ENCODE peak calls at places on chromosomes 5 and 9, in seven cellular contexts. R, Y, O, U, S, I and K are unnamed samples. For H3K4me1 and H3K9me3, the result is how much of the 10 kb centered on the place peaks cover.

GRCh38 chr5:180815241-180816031 is 12.8 kb upstream of the MGAT1 start:
- DNase-seq in R (no peak), Y (no peak), O (no peak), U (no peak), S (no peak), I (no peak), K (no peak)

GRCh38 chr5:174059247-174059646 is 13.7 kb downstream of the NSG2 start:
- DNase-seq in R (no peak), Y (no peak), O (no peak), U (no peak), S (no peak), I (no peak), K (no peak)

GRCh38 chr5:142881076-142881466 is 110.9 kb downstream of the ARHGAP26 start:
- DNase-seq in R (peak), Y (no peak), O (peak), U (no peak), S (no peak), I (peak), K (no peak)

GRCh38 chr9:130996205-130996604 is 12.8 kb upstream of the LAMC3 start:
- DNase-seq in R (no peak), Y (no peak), O (no peak), U (no peak), S (no peak), I (no peak), K (no peak)

GRCh38 chr5:81216152-81216551 is 17.0 kb upstream of the CKMT2 start:
- DNase-seq in R (no peak), Y (no peak), O (no peak), U (no peak), S (no peak), I (no peak), K (no peak)

GRCh38 chr9:351916-352315 is 137.3 kb downstream of the DOCK8 start:
- DNase-seq in R (no peak), Y (no peak), O (no peak), U (no peak), S (no peak), I (no peak), K (no peak)

GRCh38 chr9:131397100-131397790 is 3.4 kb downstream of the PRRC2B start:
- DNase-seq in R (no peak), Y (peak), O (no peak), U (no peak), S (peak), I (no peak), K (no peak)

GRCh38 chr5:40916213-40916612 is 6.9 kb downstream of the C7 start:
- DNase-seq in R (no peak), Y (no peak), O (no peak), U (no peak), S (no peak), I (no peak), K (no peak)

GRCh38 chr5:50299896-50300295 is 141.2 kb downstream of the EMB start:
- DNase-seq in R (no peak), Y (no peak), O (no peak), U (no peak), S (no peak), I (no peak), K (no peak)

GRCh38 chr9:4691794-4692193 is 12.4 kb downstream of the CDC37L1 start:
- DNase-seq in R (no peak), Y (no peak), O (no peak), U (no peak), S (no peak), I (no peak), K (no peak)

GRCh38 chr5:112921031-112921832 is 795 bp downstream of the REEP5 start:
- DNase-seq in R (peak), Y (peak), O (peak), U (no peak), S (peak), I (peak), K (peak)

GRCh38 chr9:133888779-133889491 is 103.2 kb downstream of the VAV2 start:
- DNase-seq in R (no peak), Y (no peak), O (no peak), U (no peak), S (no peak), I (no peak), K (no peak)

GRCh38 chr5:181084631-181085195 is 44.6 kb downstream of the BTNL9 start:
- DNase-seq in R (no peak), Y (no peak), O (no peak), U (no peak), S (no peak), I (no peak), K (no peak)

GRCh38 chr9:93464876-93465275 is 11.5 kb upstream of the FAM120AOS start:
- DNase-seq in R (no peak), Y (no peak), O (no peak), U (no peak), S (no peak), I (no peak), K (no peak)

GRCh38 chr9:107438211-107439030 is 51.1 kb downstream of the KLF4 start:
- DNase-seq in R (no peak), Y (no peak), O (no peak), U (no peak), S (no peak), I (no peak), K (no peak)

GRCh38 chr5:159456722-159457462 is 126.6 kb upstream of the IL12B start:
- DNase-seq in R (no peak), Y (no peak), O (no peak), U (no peak), S (no peak), I (no peak), K (no peak)

GRCh38 chr9:129473523-129474244 is 147.2 kb downstream of the C9orf50 start:
- DNase-seq in R (peak), Y (no peak), O (no peak), U (no peak), S (no peak), I (no peak), K (no peak)

GRCh38 chr9:447230-448025 is 232.8 kb downstream of the DOCK8 start:
- DNase-seq in R (no peak), Y (no peak), O (no peak), U (no peak), S (peak), I (no peak), K (peak)

GRCh38 chr9:137056739-137057407 is 3.0 kb upstream of the ENTPD2 start:
- DNase-seq in R (no peak), Y (no peak), O (no peak), U (no peak), S (peak), I (no peak), K (no peak)

GRCh38 chr9:70285246-70285645 is 26.5 kb downstream of the SMC5 start:
- DNase-seq in R (no peak), Y (no peak), O (no peak), U (no peak), S (no peak), I (no peak), K (no peak)

GRCh38 chr5:133746834-133747233 is 134.5 kb upstream of the FSTL4 start:
- DNase-seq in R (no peak), Y (no peak), O (no peak), U (no peak), S (no peak), I (no peak), K (no peak)

GRCh38 chr9:85224729-85225128 is 517.0 kb downstream of the AGTPBP1 start:
- DNase-seq in R (no peak), Y (no peak), O (no peak), U (no peak), S (no peak), I (no peak), K (no peak)

GRCh38 chr5:171986772-171987171 is 19.7 kb downstream of the FBXW11 start:
- DNase-seq in R (no peak), Y (no peak), O (no peak), U (no peak), S (no peak), I (no peak), K (no peak)

GRCh38 chr5:34639852-34640626 is 16.1 kb upstream of the RAI14 start:
- DNase-seq in R (no peak), Y (no peak), O (no peak), U (no peak), S (no peak), I (no peak), K (no peak)

GRCh38 chr5:175457466-175457865 is 13.5 kb upstream of the DRD1 start:
- DNase-seq in R (no peak), Y (no peak), O (no peak), U (no peak), S (no peak), I (no peak), K (no peak)

GRCh38 chr9:113488071-113488470 is 24.5 kb downstream of the RGS3 start:
- DNase-seq in R (no peak), Y (no peak), O (no peak), U (no peak), S (no peak), I (peak), K (no peak)

GRCh38 chr5:96037128-96037527 is 75.5 kb upstream of the ELL2 start:
- DNase-seq in R (no peak), Y (no peak), O (no peak), U (no peak), S (no peak), I (no peak), K (no peak)

GRCh38 chr5:139222346-139222745 is 24.2 kb upstream of the SIL1 start:
- DNase-seq in R (no peak), Y (no peak), O (no peak), U (no peak), S (no peak), I (no peak), K (no peak)

GRCh38 chr5:96691503-96692303 is 29.5 kb downstream of the CAST start:
- DNase-seq in R (no peak), Y (peak), O (no peak), U (no peak), S (no peak), I (peak), K (no peak)

GRCh38 chr5:93070938-93071337 is 510.1 kb downstream of the NR2F1-AS1 start:
- DNase-seq in R (no peak), Y (no peak), O (no peak), U (no peak), S (no peak), I (no peak), K (no peak)

GRCh38 chr5:8773091-8773615 is 772.7 kb downstream of the SEMA5A start:
- DNase-seq in R (no peak), Y (no peak), O (no peak), U (no peak), S (no peak), I (no peak), K (no peak)

GRCh38 chr5:179237770-179238627 is 107.3 kb downstream of the ADAMTS2 start:
- DNase-seq in R (no peak), Y (peak), O (no peak), U (peak), S (no peak), I (peak), K (no peak)

GRCh38 chr5:180688326-180689070 is 39.1 kb upstream of the FLT4 start:
- DNase-seq in R (no peak), Y (no peak), O (no peak), U (no peak), S (no peak), I (no peak), K (no peak)

GRCh38 chr5:72555871-72556270 is 48.7 kb upstream of the ZNF366 start:
- DNase-seq in R (no peak), Y (no peak), O (no peak), U (no peak), S (no peak), I (no peak), K (no peak)

GRCh38 chr5:147382776-147383175 is 127.1 kb downstream of the DPYSL3 start:
- DNase-seq in R (no peak), Y (no peak), O (no peak), U (no peak), S (no peak), I (no peak), K (no peak)

GRCh38 chr5:71734141-71734540 is 15.1 kb downstream of the CARTPT start:
- DNase-seq in R (no peak), Y (no peak), O (no peak), U (no peak), S (no peak), I (no peak), K (no peak)

GRCh38 chr9:91640428-91640827 is 216.8 kb upstream of the NFIL3 start:
- DNase-seq in R (no peak), Y (no peak), O (no peak), U (no peak), S (no peak), I (no peak), K (no peak)

GRCh38 chr9:116549061-116549664 is 137.9 kb upstream of the TRIM32 start:
- DNase-seq in R (peak), Y (peak), O (no peak), U (no peak), S (peak), I (peak), K (no peak)

GRCh38 chr9:19976226-19976625 is 187.4 kb upstream of the SLC24A2 start:
- DNase-seq in R (no peak), Y (no peak), O (no peak), U (no peak), S (no peak), I (no peak), K (no peak)

GRCh38 chr5:14054965-14055963 is 87.9 kb upstream of the TRIO start:
- DNase-seq in R (no peak), Y (no peak), O (no peak), U (no peak), S (no peak), I (no peak), K (no peak)
- H3K27ac ChIP-seq in R (no peak), Y (no peak), O (no peak), U (no peak), S (no peak), I (no peak), K (no peak)

GRCh38 chr9:128100581-128100980 is 26.9 kb downstream of the PTGES2 start:
- DNase-seq in R (no peak), Y (no peak), O (no peak), U (no peak), S (no peak), I (no peak), K (no peak)
- H3K4me1 ChIP-seq in R (half or more), Y (half or more), O (under half), U (under half), S (under half), I (half or more), K (under half)

DNA sequence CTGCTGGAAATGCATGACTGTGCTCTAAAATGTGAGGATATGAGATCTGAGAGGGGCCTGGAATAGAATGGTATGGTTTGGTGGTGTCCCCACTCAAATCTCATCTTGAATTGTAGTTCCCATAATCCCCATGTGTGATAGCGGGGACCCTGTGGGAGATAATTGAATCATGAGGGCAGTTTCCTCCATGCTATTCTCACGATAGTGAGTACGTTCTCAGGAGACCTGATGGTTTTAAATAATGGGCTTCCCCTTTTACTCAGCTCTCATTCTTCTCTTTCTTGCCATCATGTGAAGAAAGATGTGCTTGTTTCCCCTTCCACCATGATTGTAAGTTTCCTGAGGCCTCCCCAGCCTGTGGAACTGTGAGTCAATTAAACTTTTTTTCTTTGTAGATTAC is 133.6 kb upstream of the ADAMTS16 start:
- DNase-seq in R (no peak), Y (no peak), O (no peak), U (no peak), S (no peak), I (no peak), K (no peak)
- H3K9me3 ChIP-seq in R (under half), Y (under half), O (under half), U (under half), S (under half), I (under half), K (under half)

DNA sequence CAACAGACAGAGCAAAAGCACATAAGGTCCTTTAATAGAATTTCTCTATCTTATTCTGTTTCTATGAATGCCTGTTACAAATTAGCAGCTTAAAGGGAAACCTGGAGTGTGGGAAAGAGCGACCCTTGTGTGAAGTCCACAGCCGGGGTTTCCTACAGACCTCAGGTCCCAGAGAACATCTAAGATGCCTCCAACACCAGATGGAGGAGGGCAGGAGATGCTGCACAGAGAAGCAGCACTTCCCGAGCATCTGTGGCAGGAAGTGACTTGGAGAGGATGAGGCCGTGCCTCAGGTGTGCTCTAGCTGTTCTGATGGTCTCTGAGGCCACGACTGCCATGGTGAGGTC is 26.8 kb downstream of the IRF1 start:
- DNase-seq in R (peak), Y (no peak), O (no peak), U (no peak), S (no peak), I (no peak), K (no peak)
- H3K27ac ChIP-seq in R (peak), Y (peak), O (no peak), U (peak), S (peak), I (peak), K (peak)

DNA sequence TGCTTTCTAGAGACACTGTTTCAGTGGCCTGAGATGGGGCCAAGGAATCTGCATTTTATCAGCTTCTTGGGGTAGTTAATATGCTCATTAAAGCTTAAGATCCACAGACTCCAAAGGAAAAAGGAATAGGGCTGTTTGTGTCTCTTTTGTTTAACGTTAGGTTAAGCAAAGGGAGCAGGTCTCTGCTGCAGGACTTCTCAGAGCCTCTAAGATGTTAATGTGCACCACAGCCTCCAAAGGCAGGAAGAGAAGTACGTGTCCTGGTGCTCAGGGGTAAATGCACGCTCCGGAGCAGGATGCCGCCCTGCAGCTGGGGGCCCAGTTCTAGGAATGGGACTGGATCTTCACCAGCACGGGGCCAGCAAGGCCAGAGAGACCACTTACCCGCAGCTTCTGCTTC is 19.6 kb downstream of the SPARC start:
- DNase-seq in R (no peak), Y (no peak), O (no peak), U (no peak), S (no peak), I (no peak), K (no peak)
- H3K4me1 ChIP-seq in R (half or more), Y (under half), O (under half), U (under half), S (under half), I (half or more), K (under half)

DNA sequence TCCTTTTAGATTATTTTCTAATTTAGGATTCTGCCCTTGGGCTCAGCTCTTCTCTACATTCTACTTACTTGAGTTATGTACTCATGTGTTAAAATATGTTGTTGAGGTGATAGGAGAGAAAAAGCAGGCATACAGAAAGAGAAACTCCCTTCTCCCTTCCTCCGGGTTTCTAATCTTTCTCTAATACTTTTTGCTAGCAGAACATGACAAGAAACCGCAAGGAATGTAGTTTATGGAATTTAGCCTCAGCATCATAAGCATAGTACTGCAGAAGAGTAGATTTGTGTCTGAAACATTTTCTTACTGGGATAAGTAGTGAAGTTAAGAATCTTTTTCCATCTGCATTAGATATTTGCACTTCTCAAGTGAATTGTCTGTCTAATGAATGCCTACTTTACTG is 139.5 kb upstream of the CYLC2 start:
- DNase-seq in R (no peak), Y (no peak), O (no peak), U (no peak), S (no peak), I (no peak), K (no peak)
- H3K9me3 ChIP-seq in R (under half), Y (under half), O (under half), U (under half), S (under half), I (under half), K (under half)